ENCODE peak calls at places on chromosomes 6 and 20, in seven cellular contexts. One of them, this sample, is unnamed.

GRCh38 chr6:128394171-128394570 is 126.2 kb downstream of the PTPRK start:
- DNase-seq in glutamatergic neuron: no peak
- DNase-seq in astrocyte of the spinal cord: no peak
- DNase-seq in natural killer cell: no peak
- DNase-seq in AG04450: no peak
- DNase-seq in cardiac muscle cell: no peak
- DNase-seq in omental fat pad: no peak
- DNase-seq in this sample: no peak

GRCh38 chr6:156182356-156182755 is 594.8 kb upstream of the ARID1B start:
- DNase-seq in natural killer cell: no peak
- DNase-seq in astrocyte of the spinal cord: no peak
- DNase-seq in omental fat pad: no peak
- DNase-seq in AG04450: no peak
- DNase-seq in glutamatergic neuron: no peak
- DNase-seq in cardiac muscle cell: no peak
- DNase-seq in this sample: no peak

GRCh38 chr20:24531202-24531601 is 61.8 kb downstream of the SYNDIG1 start:
- DNase-seq in cardiac muscle cell: no peak
- DNase-seq in omental fat pad: no peak
- DNase-seq in astrocyte of the spinal cord: no peak
- DNase-seq in glutamatergic neuron: no peak
- DNase-seq in AG04450: no peak
- DNase-seq in natural killer cell: no peak
- DNase-seq in this sample: no peak

GRCh38 chr20:38726849-38727601 is 2.7 kb downstream of the SLC32A1 start:
- DNase-seq in AG04450: no peak
- DNase-seq in astrocyte of the spinal cord: no peak
- DNase-seq in glutamatergic neuron: peak
- DNase-seq in omental fat pad: no peak
- DNase-seq in cardiac muscle cell: peak
- DNase-seq in natural killer cell: peak
- DNase-seq in this sample: peak

GRCh38 chr20:37226889-37227288 is 34.7 kb downstream of the GHRH start:
- DNase-seq in glutamatergic neuron: no peak
- DNase-seq in AG04450: no peak
- DNase-seq in omental fat pad: no peak
- DNase-seq in natural killer cell: no peak
- DNase-seq in cardiac muscle cell: no peak
- DNase-seq in astrocyte of the spinal cord: peak
- DNase-seq in this sample: no peak

GRCh38 chr6:144582939-144583613 is 297.9 kb downstream of the UTRN start:
- DNase-seq in natural killer cell: no peak
- DNase-seq in omental fat pad: no peak
- DNase-seq in AG04450: no peak
- DNase-seq in glutamatergic neuron: peak
- DNase-seq in astrocyte of the spinal cord: peak
- DNase-seq in cardiac muscle cell: peak
- DNase-seq in this sample: peak

GRCh38 chr6:65595540-65595939 is 111.5 kb downstream of the EYS start:
- DNase-seq in natural killer cell: no peak
- DNase-seq in AG04450: no peak
- DNase-seq in cardiac muscle cell: no peak
- DNase-seq in astrocyte of the spinal cord: no peak
- DNase-seq in omental fat pad: no peak
- DNase-seq in glutamatergic neuron: no peak
- DNase-seq in this sample: no peak

GRCh38 chr6:6333498-6333897 is 13.0 kb upstream of the F13A1 start:
- DNase-seq in cardiac muscle cell: peak
- DNase-seq in glutamatergic neuron: no peak
- DNase-seq in astrocyte of the spinal cord: peak
- DNase-seq in natural killer cell: no peak
- DNase-seq in omental fat pad: no peak
- DNase-seq in AG04450: no peak
- DNase-seq in this sample: no peak

GRCh38 chr6:37794825-37795224 is 24.7 kb upstream of the ZFAND3 start:
- DNase-seq in natural killer cell: no peak
- DNase-seq in AG04450: no peak
- DNase-seq in cardiac muscle cell: no peak
- DNase-seq in astrocyte of the spinal cord: peak
- DNase-seq in glutamatergic neuron: no peak
- DNase-seq in omental fat pad: no peak
- DNase-seq in this sample: no peak

GRCh38 chr6:154995241-154996162 is at the start of gene TIAM2:
- DNase-seq in natural killer cell: no peak
- DNase-seq in AG04450: no peak
- DNase-seq in omental fat pad: no peak
- DNase-seq in glutamatergic neuron: peak
- DNase-seq in cardiac muscle cell: peak
- DNase-seq in astrocyte of the spinal cord: peak
- DNase-seq in this sample: peak

GRCh38 chr6:145836170-145836569 is 21.6 kb upstream of the FBXO30 start:
- DNase-seq in natural killer cell: no peak
- DNase-seq in AG04450: no peak
- DNase-seq in astrocyte of the spinal cord: peak
- DNase-seq in glutamatergic neuron: no peak
- DNase-seq in cardiac muscle cell: no peak
- DNase-seq in omental fat pad: no peak
- DNase-seq in this sample: no peak

GRCh38 chr6:5084787-5085637 is at the start of gene PPP1R3G:
- DNase-seq in AG04450: no peak
- DNase-seq in natural killer cell: no peak
- DNase-seq in omental fat pad: no peak
- DNase-seq in cardiac muscle cell: peak
- DNase-seq in astrocyte of the spinal cord: peak
- DNase-seq in glutamatergic neuron: peak
- DNase-seq in this sample: peak

GRCh38 chr6:1771324-1771723 is 161.6 kb downstream of the FOXC1 start:
- DNase-seq in AG04450: no peak
- DNase-seq in natural killer cell: no peak
- DNase-seq in omental fat pad: no peak
- DNase-seq in cardiac muscle cell: no peak
- DNase-seq in astrocyte of the spinal cord: no peak
- DNase-seq in glutamatergic neuron: no peak
- DNase-seq in this sample: no peak

GRCh38 chr6:5584072-5584471 is 322.8 kb downstream of the FARS2 start:
- DNase-seq in astrocyte of the spinal cord: peak
- DNase-seq in natural killer cell: no peak
- DNase-seq in cardiac muscle cell: no peak
- DNase-seq in glutamatergic neuron: no peak
- DNase-seq in AG04450: peak
- DNase-seq in omental fat pad: no peak
- DNase-seq in this sample: no peak

GRCh38 chr6:111779660-111780059 is 93.6 kb downstream of the FYN start:
- DNase-seq in astrocyte of the spinal cord: no peak
- DNase-seq in omental fat pad: no peak
- DNase-seq in natural killer cell: no peak
- DNase-seq in cardiac muscle cell: no peak
- DNase-seq in AG04450: no peak
- DNase-seq in glutamatergic neuron: no peak
- DNase-seq in this sample: no peak

GRCh38 chr6:20991910-20992309 is 457.7 kb downstream of the CDKAL1 start:
- DNase-seq in glutamatergic neuron: no peak
- DNase-seq in natural killer cell: no peak
- DNase-seq in omental fat pad: no peak
- DNase-seq in AG04450: no peak
- DNase-seq in cardiac muscle cell: no peak
- DNase-seq in astrocyte of the spinal cord: no peak
- DNase-seq in this sample: no peak

GRCh38 chr6:69973138-69973537 is 106.8 kb downstream of the COL19A1 start:
- DNase-seq in omental fat pad: no peak
- DNase-seq in glutamatergic neuron: no peak
- DNase-seq in natural killer cell: no peak
- DNase-seq in cardiac muscle cell: no peak
- DNase-seq in AG04450: no peak
- DNase-seq in astrocyte of the spinal cord: no peak
- DNase-seq in this sample: no peak

GRCh38 chr20:50172347-50173013 is 18.1 kb upstream of the CEBPB start:
- DNase-seq in astrocyte of the spinal cord: peak
- DNase-seq in cardiac muscle cell: peak
- DNase-seq in glutamatergic neuron: peak
- DNase-seq in omental fat pad: no peak
- DNase-seq in AG04450: no peak
- DNase-seq in natural killer cell: no peak
- DNase-seq in this sample: peak

GRCh38 chr6:150880336-150880735 is 14.8 kb downstream of the MTHFD1L start:
- DNase-seq in omental fat pad: no peak
- DNase-seq in cardiac muscle cell: no peak
- DNase-seq in astrocyte of the spinal cord: no peak
- DNase-seq in natural killer cell: no peak
- DNase-seq in AG04450: no peak
- DNase-seq in glutamatergic neuron: no peak
- DNase-seq in this sample: no peak

GRCh38 chr6:21634582-21634981 is 41.0 kb downstream of the SOX4 start:
- DNase-seq in glutamatergic neuron: no peak
- DNase-seq in cardiac muscle cell: peak
- DNase-seq in astrocyte of the spinal cord: peak
- DNase-seq in omental fat pad: no peak
- DNase-seq in AG04450: peak
- DNase-seq in natural killer cell: no peak
- DNase-seq in this sample: no peak

GRCh38 chr20:58746551-58747399 is 54.2 kb downstream of the NPEPL1 start:
- DNase-seq in natural killer cell: no peak
- DNase-seq in omental fat pad: no peak
- DNase-seq in AG04450: no peak
- DNase-seq in glutamatergic neuron: no peak
- DNase-seq in astrocyte of the spinal cord: peak
- DNase-seq in cardiac muscle cell: no peak
- DNase-seq in this sample: no peak

GRCh38 chr6:79872986-79873385 is 74.4 kb downstream of the ELOVL4 start:
- DNase-seq in glutamatergic neuron: no peak
- DNase-seq in AG04450: no peak
- DNase-seq in natural killer cell: no peak
- DNase-seq in cardiac muscle cell: no peak
- DNase-seq in omental fat pad: no peak
- DNase-seq in astrocyte of the spinal cord: peak
- DNase-seq in this sample: no peak

GRCh38 chr6:81557811-81558210 is 194.7 kb downstream of the TENT5A start:
- DNase-seq in natural killer cell: no peak
- DNase-seq in AG04450: no peak
- DNase-seq in glutamatergic neuron: no peak
- DNase-seq in astrocyte of the spinal cord: no peak
- DNase-seq in cardiac muscle cell: no peak
- DNase-seq in omental fat pad: no peak
- DNase-seq in this sample: no peak

GRCh38 chr6:33628401-33628964 is 7.4 kb downstream of the ITPR3 start:
- DNase-seq in omental fat pad: no peak
- DNase-seq in AG04450: no peak
- DNase-seq in cardiac muscle cell: no peak
- DNase-seq in glutamatergic neuron: no peak
- DNase-seq in natural killer cell: no peak
- DNase-seq in astrocyte of the spinal cord: no peak
- DNase-seq in this sample: no peak

GRCh38 chr6:111297776-111298175 is 185.2 kb downstream of the REV3L start:
- DNase-seq in glutamatergic neuron: no peak
- DNase-seq in astrocyte of the spinal cord: no peak
- DNase-seq in natural killer cell: no peak
- DNase-seq in omental fat pad: no peak
- DNase-seq in AG04450: no peak
- DNase-seq in cardiac muscle cell: no peak
- DNase-seq in this sample: no peak

GRCh38 chr6:16669227-16669626 is 92.0 kb downstream of the ATXN1 start:
- DNase-seq in glutamatergic neuron: no peak
- DNase-seq in cardiac muscle cell: no peak
- DNase-seq in astrocyte of the spinal cord: peak
- DNase-seq in natural killer cell: no peak
- DNase-seq in AG04450: no peak
- DNase-seq in omental fat pad: no peak
- DNase-seq in this sample: no peak

GRCh38 chr6:35492664-35493284 is 4.1 kb downstream of the TEAD3 start:
- DNase-seq in natural killer cell: no peak
- DNase-seq in glutamatergic neuron: no peak
- DNase-seq in AG04450: no peak
- DNase-seq in astrocyte of the spinal cord: no peak
- DNase-seq in omental fat pad: no peak
- DNase-seq in cardiac muscle cell: no peak
- DNase-seq in this sample: no peak

DNA sequence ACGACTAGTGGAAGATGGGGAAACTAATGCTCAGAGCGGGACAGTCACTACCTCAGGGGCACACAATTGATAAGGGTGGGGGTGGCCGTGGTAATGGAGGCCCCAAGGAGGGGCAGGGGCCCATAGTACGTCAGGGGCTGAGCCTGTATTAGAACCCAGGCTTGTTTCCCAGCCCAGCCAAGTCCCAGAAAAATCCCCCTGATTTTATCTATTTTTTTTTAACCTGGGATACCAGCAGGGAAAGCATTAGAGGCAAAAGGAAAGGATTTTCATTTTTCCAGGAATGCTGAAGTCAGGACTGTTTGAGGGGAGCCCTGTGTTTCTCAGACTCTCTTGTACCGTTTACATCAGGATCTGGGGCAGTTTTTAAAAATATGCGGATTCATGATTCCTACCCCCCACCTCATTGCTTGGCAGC is 382 bp downstream of the MYH7B start:
- DNase-seq in glutamatergic neuron: no peak
- DNase-seq in cardiac muscle cell: no peak
- DNase-seq in natural killer cell: no peak
- DNase-seq in astrocyte of the spinal cord: no peak
- DNase-seq in omental fat pad: no peak
- DNase-seq in AG04450: no peak
- DNase-seq in this sample: no peak
- TF ChIP-seq CTCF in glutamatergic neuron: no peak
- TF ChIP-seq CTCF in cardiac muscle cell: no peak
- TF ChIP-seq CTCF in natural killer cell: no peak
- TF ChIP-seq CTCF in astrocyte of the spinal cord: no peak
- TF ChIP-seq CTCF in omental fat pad: no peak
- TF ChIP-seq CTCF in AG04450: no peak
- TF ChIP-seq CTCF in this sample: no peak

GRCh38 chr6:94071835-94072234 is 652.5 kb upstream of the EPHA7 start:
- DNase-seq in natural killer cell: no peak
- DNase-seq in glutamatergic neuron: no peak
- DNase-seq in astrocyte of the spinal cord: peak
- DNase-seq in omental fat pad: no peak
- DNase-seq in cardiac muscle cell: peak
- DNase-seq in AG04450: no peak
- DNase-seq in this sample: no peak
- TF ChIP-seq CTCF in natural killer cell: no peak
- TF ChIP-seq CTCF in glutamatergic neuron: no peak
- TF ChIP-seq CTCF in astrocyte of the spinal cord: peak
- TF ChIP-seq CTCF in omental fat pad: no peak
- TF ChIP-seq CTCF in cardiac muscle cell: peak
- TF ChIP-seq CTCF in AG04450: no peak
- TF ChIP-seq CTCF in this sample: no peak

DNA sequence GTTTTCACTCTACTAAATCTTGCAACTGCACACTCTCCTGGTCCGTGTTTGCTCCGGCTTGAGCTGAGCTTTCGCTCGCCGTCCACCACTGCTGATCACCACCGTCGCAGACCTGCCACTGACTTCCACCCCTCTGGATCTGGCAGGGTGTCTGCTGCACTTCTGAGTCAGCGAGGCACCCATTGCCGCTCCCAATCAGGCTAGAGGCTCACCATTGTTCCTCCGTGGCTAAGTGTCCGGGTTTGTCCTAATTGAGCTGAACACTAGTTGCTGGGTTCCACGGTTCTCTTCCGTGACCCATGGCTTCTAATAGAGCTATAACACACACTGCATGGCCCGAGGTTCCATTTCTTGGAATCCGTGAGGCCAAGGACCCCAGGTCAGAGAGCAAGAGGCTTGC is 98.6 kb upstream of the GPR6 start:
- DNase-seq in omental fat pad: no peak
- DNase-seq in natural killer cell: no peak
- DNase-seq in cardiac muscle cell: no peak
- DNase-seq in glutamatergic neuron: no peak
- DNase-seq in AG04450: no peak
- DNase-seq in astrocyte of the spinal cord: no peak
- DNase-seq in this sample: no peak
- TF ChIP-seq CTCF in omental fat pad: no peak
- TF ChIP-seq CTCF in natural killer cell: no peak
- TF ChIP-seq CTCF in cardiac muscle cell: no peak
- TF ChIP-seq CTCF in glutamatergic neuron: no peak
- TF ChIP-seq CTCF in AG04450: no peak
- TF ChIP-seq CTCF in astrocyte of the spinal cord: no peak
- TF ChIP-seq CTCF in this sample: no peak

GRCh38 chr6:131519670-131520436 is 53.2 kb upstream of the ARG1 start:
- DNase-seq in cardiac muscle cell: peak
- DNase-seq in glutamatergic neuron: peak
- DNase-seq in natural killer cell: no peak
- DNase-seq in astrocyte of the spinal cord: peak
- DNase-seq in AG04450: no peak
- DNase-seq in omental fat pad: no peak
- DNase-seq in this sample: peak
- TF ChIP-seq CTCF in cardiac muscle cell: peak
- TF ChIP-seq CTCF in glutamatergic neuron: peak
- TF ChIP-seq CTCF in natural killer cell: peak
- TF ChIP-seq CTCF in astrocyte of the spinal cord: peak
- TF ChIP-seq CTCF in AG04450: peak
- TF ChIP-seq CTCF in omental fat pad: no peak
- TF ChIP-seq CTCF in this sample: peak